ENCODE peak calls at places on chromosomes 7 and 10, in six cellular contexts. A is HFF-Myc, L is CD14-positive monocyte, Q is tibial nerve, D is pancreas, E is fibroblast of lung. T is an unnamed sample.

GRCh38 chr7:121624922-121625321 is 228.8 kb upstream of the FAM3C start:
- DNase-seq in A (no peak), L (no peak), Q (no peak), D (peak; percentile 40), E (peak; percentile 43), T (no peak)

GRCh38 chr10:71727429-71728217 is 8.0 kb upstream of the C10orf105 start:
- DNase-seq in A (peak; percentile 62), L (peak; percentile 88), Q (peak; percentile 57), D (no peak), E (no peak), T (no peak)

GRCh38 chr7:90833443-90833842 is 237.3 kb downstream of the CDK14 start:
- DNase-seq in A (no peak), L (no peak), Q (no peak), D (no peak), E (peak; percentile 76), T (no peak)

GRCh38 chr7:93442478-93443224 is 131.9 kb downstream of the CALCR start:
- DNase-seq in A (peak; percentile 4), L (no peak), Q (no peak), D (no peak), E (peak; percentile 5), T (no peak)

GRCh38 chr7:32586291-32587221 is 91.3 kb downstream of the AVL9 start:
- DNase-seq in A (peak; percentile 84), L (no peak), Q (no peak), D (no peak), E (peak; percentile 95), T (no peak)

GRCh38 chr10:84078771-84079170 is 60.5 kb upstream of the GHITM start:
- DNase-seq in A (no peak), L (no peak), Q (no peak), D (no peak), E (no peak), T (no peak)

GRCh38 chr10:44897049-44897448 is 14.1 kb upstream of the TMEM72 start:
- DNase-seq in A (no peak), L (no peak), Q (no peak), D (no peak), E (no peak), T (no peak)

GRCh38 chr7:126778101-126778500 is 474.6 kb downstream of the GRM8 start:
- DNase-seq in A (no peak), L (no peak), Q (no peak), D (no peak), E (no peak), T (no peak)

GRCh38 chr10:35035641-35036040 is 54.5 kb downstream of the CUL2 start:
- DNase-seq in A (no peak), L (no peak), Q (no peak), D (no peak), E (no peak), T (no peak)

DNA sequence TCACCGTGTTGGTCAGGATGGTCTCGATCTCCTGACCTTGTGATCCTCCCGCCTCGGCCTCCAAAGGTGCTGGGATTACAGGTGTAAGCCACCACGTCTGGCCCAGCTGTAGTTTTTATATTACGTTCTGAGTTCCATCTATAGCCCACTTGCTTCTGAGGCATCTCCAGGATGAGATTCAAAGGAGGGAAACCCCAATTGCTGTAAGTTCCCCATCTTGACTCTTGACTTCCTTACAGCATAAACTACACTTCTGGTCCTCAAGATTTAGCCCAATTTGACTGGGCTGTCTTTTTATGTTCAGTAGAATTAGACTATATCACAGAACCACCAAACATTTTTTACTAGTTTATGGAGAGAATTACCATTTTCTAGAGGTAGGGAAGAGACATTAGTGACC is 44.3 kb downstream of the CCM2 start:
- DNase-seq in A (no peak), L (no peak), Q (no peak), D (no peak), E (no peak), T (no peak)
- TF ChIP-seq CTCF in A (no peak), L (no peak), Q (no peak), D (no peak), E (no peak), T (no peak)

DNA sequence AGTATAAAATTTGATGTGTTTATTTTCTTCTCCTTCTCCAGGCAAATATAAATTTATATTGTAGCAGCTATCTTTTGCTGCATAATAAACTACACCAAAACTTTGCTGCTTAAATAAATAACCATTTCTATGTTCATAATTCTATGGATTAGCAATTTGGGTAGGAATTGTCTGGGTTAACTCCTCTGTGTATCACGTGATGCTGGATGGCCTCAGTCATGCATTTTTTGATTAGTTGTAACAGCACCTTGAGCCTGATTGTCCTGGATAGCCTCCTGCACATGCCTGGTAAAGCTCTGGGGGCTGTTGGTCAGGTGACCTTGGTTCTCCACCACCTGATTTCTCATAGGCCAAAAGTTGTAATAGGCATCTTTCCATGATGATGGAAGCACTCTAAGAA is 572.9 kb downstream of the ETV1 start:
- DNase-seq in A (no peak), L (no peak), Q (no peak), D (no peak), E (no peak), T (no peak)
- TF ChIP-seq CTCF in A (no peak), L (no peak), Q (no peak), D (no peak), E (no peak), T (no peak)

GRCh38 chr7:21568762-21569161 is 25.9 kb downstream of the DNAH11 start:
- DNase-seq in A (no peak), L (no peak), Q (no peak), D (no peak), E (no peak), T (no peak)
- TF ChIP-seq CTCF in A (no peak), L (peak; percentile 27), Q (no peak), D (no peak), E (peak; percentile 36), T (peak; percentile 60)

DNA sequence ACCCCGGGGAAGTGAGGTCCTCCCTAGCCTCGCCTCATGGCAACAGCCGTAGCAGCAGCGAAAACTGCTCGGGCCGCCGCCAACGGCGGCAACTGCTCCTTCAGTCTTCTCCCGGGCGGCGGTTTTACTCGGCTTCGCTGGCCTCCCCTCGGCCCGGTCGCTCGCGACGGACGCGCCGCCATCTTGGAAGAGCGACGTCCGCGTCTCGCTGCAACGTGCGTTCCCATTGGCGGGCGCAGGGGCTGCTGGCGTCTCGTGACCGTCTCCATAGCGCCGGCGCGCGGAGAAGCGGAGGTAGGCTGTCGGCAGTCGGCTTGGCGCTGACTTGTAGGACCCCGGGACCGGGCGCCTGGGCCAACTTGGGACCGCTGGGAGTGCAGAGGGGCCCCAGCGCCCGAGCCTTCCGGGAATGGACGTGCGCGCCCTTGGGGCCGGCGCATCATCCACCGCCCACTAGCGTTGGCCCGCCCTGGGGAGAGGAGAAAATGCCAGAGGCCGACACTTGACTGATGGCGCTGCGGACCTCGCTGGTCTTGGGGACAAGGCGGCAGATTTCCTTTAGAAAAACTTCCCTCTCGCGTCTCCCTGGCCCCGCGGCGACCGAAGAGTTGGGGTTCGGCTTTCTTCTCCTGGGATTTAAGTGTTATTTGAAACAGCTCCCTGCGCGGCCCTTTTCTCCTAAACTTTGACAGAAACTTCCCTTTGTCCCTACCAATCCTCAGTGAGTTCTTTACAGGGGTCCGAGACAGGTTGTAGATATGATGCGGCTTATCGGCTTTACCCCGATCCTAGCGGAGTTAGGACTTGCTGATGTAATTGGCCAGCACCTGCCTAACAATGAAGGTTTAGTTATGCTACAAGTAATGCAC is at the start of gene SNX13:
- DNase-seq in A (peak; percentile 52), L (peak; percentile 91), Q (peak; percentile 85), D (peak; percentile 85), E (peak; percentile 92), T (peak; percentile 97)
- TF ChIP-seq CTCF in A (no peak), L (peak; percentile 21), Q (peak; percentile 44), D (no peak), E (no peak), T (peak; percentile 72)